ENCODE peak calls at places on chromosomes 12 and 14, in seven cellular contexts. C is substantia nigra, Y is AG08396, R is Kasumi-1, W is natural killer cell, H is sciatic nerve, E is astrocyte of the spinal cord. P is an unnamed sample.

GRCh38 chr12:117439531-117440001 is 78.1 kb upstream of the NOS1 start:
- DNase-seq in C (no peak), Y (no peak), R (no peak), W (no peak), H (no peak), E (no peak), P (peak)

GRCh38 chr14:85531594-85532391 is 1.8 kb downstream of the FLRT2 start:
- DNase-seq in C (no peak), Y (peak), R (peak), W (no peak), H (peak), E (peak), P (peak)

GRCh38 chr12:51898937-51899336 is 8.4 kb upstream of the ACVRL1 start:
- DNase-seq in C (no peak), Y (no peak), R (no peak), W (no peak), H (no peak), E (peak), P (no peak)

GRCh38 chr14:96001866-96002510 is 37.2 kb upstream of the C14orf132 start:
- DNase-seq in C (no peak), Y (no peak), R (no peak), W (no peak), H (no peak), E (peak), P (no peak)

GRCh38 chr12:26090853-26091510 is 33.9 kb downstream of the BHLHE41 start:
- DNase-seq in C (no peak), Y (no peak), R (no peak), W (no peak), H (no peak), E (peak), P (no peak)

GRCh38 chr14:105161314-105161713 is 7.3 kb downstream of the JAG2 start:
- DNase-seq in C (no peak), Y (no peak), R (no peak), W (no peak), H (no peak), E (no peak), P (no peak)

GRCh38 chr14:103641181-103641580 is 12.2 kb downstream of the KLC1 start:
- DNase-seq in C (no peak), Y (peak), R (no peak), W (no peak), H (no peak), E (peak), P (no peak)

GRCh38 chr14:99463974-99464373 is 16.7 kb downstream of the SETD3 start:
- DNase-seq in C (no peak), Y (no peak), R (no peak), W (no peak), H (no peak), E (no peak), P (no peak)

GRCh38 chr14:24289649-24290283 is 9.8 kb downstream of the DHRS1 start:
- DNase-seq in C (no peak), Y (no peak), R (no peak), W (no peak), H (no peak), E (no peak), P (no peak)

GRCh38 chr12:44544018-44544417 is 332.1 kb downstream of the NELL2 start:
- DNase-seq in C (no peak), Y (no peak), R (no peak), W (no peak), H (no peak), E (no peak), P (no peak)

GRCh38 chr14:72651715-72652114 is 242.2 kb downstream of the DPF3 start:
- DNase-seq in C (peak), Y (no peak), R (no peak), W (no peak), H (no peak), E (no peak), P (no peak)

GRCh38 chr12:109736552-109737108 is 23.0 kb downstream of the FAM222A start:
- DNase-seq in C (no peak), Y (peak), R (no peak), W (peak), H (peak), E (peak), P (no peak)

GRCh38 chr14:69464829-69465228 is 19.7 kb upstream of the PLEKHD1 start:
- DNase-seq in C (no peak), Y (peak), R (no peak), W (no peak), H (no peak), E (peak), P (no peak)

GRCh38 chr14:37272569-37272968 is 74.8 kb downstream of the MIPOL1 start:
- DNase-seq in C (no peak), Y (no peak), R (no peak), W (no peak), H (no peak), E (no peak), P (no peak)

GRCh38 chr12:102427542-102427923 is 52.8 kb downstream of the IGF1 start:
- DNase-seq in C (no peak), Y (no peak), R (no peak), W (no peak), H (no peak), E (no peak), P (no peak)

GRCh38 chr12:83196694-83197350 is 510.1 kb downstream of the TMTC2 start:
- DNase-seq in C (no peak), Y (no peak), R (no peak), W (no peak), H (no peak), E (no peak), P (no peak)

GRCh38 chr14:96042218-96042930 is 3.2 kb downstream of the C14orf132 start:
- DNase-seq in C (no peak), Y (peak), R (no peak), W (no peak), H (no peak), E (peak), P (no peak)

GRCh38 chr14:81144811-81145598 is 75.8 kb downstream of the GTF2A1 start:
- DNase-seq in C (no peak), Y (no peak), R (no peak), W (no peak), H (no peak), E (no peak), P (no peak)

GRCh38 chr14:79044894-79045624 is 874.9 kb downstream of the NRXN3 start:
- DNase-seq in C (no peak), Y (peak), R (no peak), W (no peak), H (no peak), E (peak), P (peak)

GRCh38 chr14:92945959-92946846 is 23.3 kb downstream of the CHGA start:
- DNase-seq in C (no peak), Y (peak), R (no peak), W (no peak), H (no peak), E (peak), P (no peak)

GRCh38 chr12:85076688-85077430 is 40.7 kb downstream of the LRRIQ1 start:
- DNase-seq in C (no peak), Y (peak), R (peak), W (no peak), H (no peak), E (peak), P (no peak)

GRCh38 chr14:39393289-39393688 is 38.9 kb downstream of the FBXO33 start:
- DNase-seq in C (no peak), Y (no peak), R (no peak), W (no peak), H (no peak), E (no peak), P (no peak)

GRCh38 chr14:22070119-22070982 is 396.7 kb upstream of the OR4E1 start:
- DNase-seq in C (no peak), Y (no peak), R (no peak), W (peak), H (no peak), E (no peak), P (no peak)

GRCh38 chr14:26281280-26281998 is 316.4 kb downstream of the NOVA1 start:
- DNase-seq in C (no peak), Y (peak), R (no peak), W (no peak), H (no peak), E (peak), P (no peak)

GRCh38 chr14:93009471-93010117 is 86.6 kb downstream of the CHGA start:
- DNase-seq in C (peak), Y (no peak), R (peak), W (no peak), H (peak), E (no peak), P (no peak)

GRCh38 chr14:60878536-60878935 is 102.3 kb downstream of the TRMT5 start:
- DNase-seq in C (no peak), Y (no peak), R (no peak), W (no peak), H (no peak), E (peak), P (no peak)

GRCh38 chr14:91252901-91253794 is 8.6 kb upstream of the GPR68 start:
- DNase-seq in C (no peak), Y (peak), R (no peak), W (peak), H (no peak), E (no peak), P (no peak)

GRCh38 chr14:79584679-79585078 is 626.6 kb downstream of the DIO2 start:
- DNase-seq in C (no peak), Y (peak), R (no peak), W (no peak), H (no peak), E (peak), P (no peak)

GRCh38 chr12:67320614-67321305 is 51.6 kb downstream of the CAND1 start:
- DNase-seq in C (no peak), Y (no peak), R (no peak), W (no peak), H (no peak), E (peak), P (no peak)

GRCh38 chr12:57813971-57814771 is 4.4 kb downstream of the AVIL start:
- DNase-seq in C (no peak), Y (no peak), R (no peak), W (no peak), H (no peak), E (peak), P (no peak)

GRCh38 chr14:36207500-36207899 is 31.0 kb upstream of the PTCSC3 start:
- DNase-seq in C (no peak), Y (peak), R (peak), W (no peak), H (no peak), E (no peak), P (no peak)

GRCh38 chr12:119989619-119990381 is 764 bp downstream of the BICDL1 start:
- DNase-seq in C (no peak), Y (peak), R (peak), W (peak), H (peak), E (peak), P (peak)

GRCh38 chr14:60651051-60651935 is 2.0 kb upstream of the SIX1 start:
- DNase-seq in C (no peak), Y (no peak), R (no peak), W (no peak), H (no peak), E (no peak), P (no peak)

GRCh38 chr14:78142994-78143393 is 27.2 kb upstream of the NRXN3 start:
- DNase-seq in C (no peak), Y (no peak), R (no peak), W (no peak), H (no peak), E (no peak), P (no peak)

GRCh38 chr12:51017452-51017851 is 8.7 kb downstream of the SLC11A2 start:
- DNase-seq in C (no peak), Y (no peak), R (no peak), W (no peak), H (no peak), E (no peak), P (no peak)

GRCh38 chr12:92277795-92278194 is 132.1 kb upstream of the BTG1 start:
- DNase-seq in C (no peak), Y (no peak), R (no peak), W (no peak), H (no peak), E (no peak), P (no peak)

P was measured in caudate nucleus.